ENCODE peak calls at places on chromosomes 6 and 20, in eight cellular contexts. One of them, this sample, is unnamed.

GRCh38 chr6:138204303-138204702 is 14.0 kb downstream of the PBOV1 start:
- DNase-seq in NCI-H1092: no peak
- DNase-seq in NCI-H1105 treated with DMSO at 0.1 percent for 48 hours: no peak
- DNase-seq in ELR: no peak
- DNase-seq in kidney epithelial cell: no peak
- DNase-seq in activated B cell treated with CpG ODN at 0.5 μM for 24 hours: no peak
- DNase-seq in CD8-positive, alpha-beta T cell: no peak
- DNase-seq in effector memory CD8-positive, alpha-beta T cell: no peak
- DNase-seq in this sample: no peak

GRCh38 chr6:1436334-1437306 is 47.2 kb downstream of the FOXF2 start:
- DNase-seq in NCI-H1092: no peak
- DNase-seq in NCI-H1105 treated with DMSO at 0.1 percent for 48 hours: peak
- DNase-seq in ELR: peak
- DNase-seq in kidney epithelial cell: no peak
- DNase-seq in activated B cell treated with CpG ODN at 0.5 μM for 24 hours: no peak
- DNase-seq in CD8-positive, alpha-beta T cell: peak
- DNase-seq in effector memory CD8-positive, alpha-beta T cell: peak
- DNase-seq in this sample: no peak

GRCh38 chr6:113361014-113361645 is 496.0 kb upstream of the MARCKS start:
- DNase-seq in NCI-H1092: no peak
- DNase-seq in NCI-H1105 treated with DMSO at 0.1 percent for 48 hours: no peak
- DNase-seq in ELR: peak
- DNase-seq in kidney epithelial cell: peak
- DNase-seq in activated B cell treated with CpG ODN at 0.5 μM for 24 hours: no peak
- DNase-seq in CD8-positive, alpha-beta T cell: no peak
- DNase-seq in effector memory CD8-positive, alpha-beta T cell: no peak
- DNase-seq in this sample: no peak

GRCh38 chr6:142318714-142319113 is 16.9 kb downstream of the ADGRG6 start:
- DNase-seq in NCI-H1092: no peak
- DNase-seq in NCI-H1105 treated with DMSO at 0.1 percent for 48 hours: no peak
- DNase-seq in ELR: no peak
- DNase-seq in kidney epithelial cell: no peak
- DNase-seq in activated B cell treated with CpG ODN at 0.5 μM for 24 hours: no peak
- DNase-seq in CD8-positive, alpha-beta T cell: no peak
- DNase-seq in effector memory CD8-positive, alpha-beta T cell: no peak
- DNase-seq in this sample: no peak

GRCh38 chr6:163626073-163626867 is 211.8 kb downstream of the QKI start:
- DNase-seq in NCI-H1092: no peak
- DNase-seq in NCI-H1105 treated with DMSO at 0.1 percent for 48 hours: no peak
- DNase-seq in ELR: no peak
- DNase-seq in kidney epithelial cell: no peak
- DNase-seq in activated B cell treated with CpG ODN at 0.5 μM for 24 hours: no peak
- DNase-seq in CD8-positive, alpha-beta T cell: no peak
- DNase-seq in effector memory CD8-positive, alpha-beta T cell: no peak
- DNase-seq in this sample: no peak

GRCh38 chr6:87333591-87334181 is 4.6 kb upstream of the GJB7 start:
- DNase-seq in NCI-H1092: no peak
- DNase-seq in NCI-H1105 treated with DMSO at 0.1 percent for 48 hours: no peak
- DNase-seq in ELR: peak
- DNase-seq in kidney epithelial cell: no peak
- DNase-seq in activated B cell treated with CpG ODN at 0.5 μM for 24 hours: no peak
- DNase-seq in CD8-positive, alpha-beta T cell: no peak
- DNase-seq in effector memory CD8-positive, alpha-beta T cell: no peak
- DNase-seq in this sample: no peak

GRCh38 chr6:125558451-125558850 is 191.0 kb upstream of the HEY2 start:
- DNase-seq in NCI-H1092: no peak
- DNase-seq in NCI-H1105 treated with DMSO at 0.1 percent for 48 hours: no peak
- DNase-seq in ELR: no peak
- DNase-seq in kidney epithelial cell: no peak
- DNase-seq in activated B cell treated with CpG ODN at 0.5 μM for 24 hours: no peak
- DNase-seq in CD8-positive, alpha-beta T cell: no peak
- DNase-seq in effector memory CD8-positive, alpha-beta T cell: no peak
- DNase-seq in this sample: no peak

GRCh38 chr6:81480139-81480538 is 272.3 kb downstream of the TENT5A start:
- DNase-seq in NCI-H1092: no peak
- DNase-seq in NCI-H1105 treated with DMSO at 0.1 percent for 48 hours: no peak
- DNase-seq in ELR: no peak
- DNase-seq in kidney epithelial cell: no peak
- DNase-seq in activated B cell treated with CpG ODN at 0.5 μM for 24 hours: no peak
- DNase-seq in CD8-positive, alpha-beta T cell: no peak
- DNase-seq in effector memory CD8-positive, alpha-beta T cell: no peak
- DNase-seq in this sample: no peak

GRCh38 chr6:136125585-136125984 is 124.5 kb downstream of the MTFR2 start:
- DNase-seq in NCI-H1092: no peak
- DNase-seq in NCI-H1105 treated with DMSO at 0.1 percent for 48 hours: no peak
- DNase-seq in ELR: no peak
- DNase-seq in kidney epithelial cell: no peak
- DNase-seq in activated B cell treated with CpG ODN at 0.5 μM for 24 hours: no peak
- DNase-seq in CD8-positive, alpha-beta T cell: no peak
- DNase-seq in effector memory CD8-positive, alpha-beta T cell: no peak
- DNase-seq in this sample: no peak

GRCh38 chr6:134299236-134299635 is 18.7 kb downstream of the SGK1 start:
- DNase-seq in NCI-H1092: no peak
- DNase-seq in NCI-H1105 treated with DMSO at 0.1 percent for 48 hours: no peak
- DNase-seq in ELR: peak
- DNase-seq in kidney epithelial cell: no peak
- DNase-seq in activated B cell treated with CpG ODN at 0.5 μM for 24 hours: no peak
- DNase-seq in CD8-positive, alpha-beta T cell: no peak
- DNase-seq in effector memory CD8-positive, alpha-beta T cell: no peak
- DNase-seq in this sample: no peak

GRCh38 chr20:57275813-57276212 is 9.4 kb upstream of the BMP7 start:
- DNase-seq in NCI-H1092: no peak
- DNase-seq in NCI-H1105 treated with DMSO at 0.1 percent for 48 hours: no peak
- DNase-seq in ELR: no peak
- DNase-seq in kidney epithelial cell: no peak
- DNase-seq in activated B cell treated with CpG ODN at 0.5 μM for 24 hours: no peak
- DNase-seq in CD8-positive, alpha-beta T cell: no peak
- DNase-seq in effector memory CD8-positive, alpha-beta T cell: no peak
- DNase-seq in this sample: no peak

GRCh38 chr6:31609519-31610406 is 5.3 kb upstream of the AIF1 start:
- DNase-seq in NCI-H1092: no peak
- DNase-seq in NCI-H1105 treated with DMSO at 0.1 percent for 48 hours: peak
- DNase-seq in ELR: no peak
- DNase-seq in kidney epithelial cell: no peak
- DNase-seq in activated B cell treated with CpG ODN at 0.5 μM for 24 hours: no peak
- DNase-seq in CD8-positive, alpha-beta T cell: no peak
- DNase-seq in effector memory CD8-positive, alpha-beta T cell: no peak
- DNase-seq in this sample: no peak

GRCh38 chr6:150686566-150686965 is 86.9 kb downstream of the PLEKHG1 start:
- DNase-seq in NCI-H1092: no peak
- DNase-seq in NCI-H1105 treated with DMSO at 0.1 percent for 48 hours: no peak
- DNase-seq in ELR: no peak
- DNase-seq in kidney epithelial cell: no peak
- DNase-seq in activated B cell treated with CpG ODN at 0.5 μM for 24 hours: no peak
- DNase-seq in CD8-positive, alpha-beta T cell: no peak
- DNase-seq in effector memory CD8-positive, alpha-beta T cell: no peak
- DNase-seq in this sample: no peak

GRCh38 chr20:22861990-22862389 is 173.1 kb upstream of the SSTR4 start:
- DNase-seq in NCI-H1092: no peak
- DNase-seq in NCI-H1105 treated with DMSO at 0.1 percent for 48 hours: no peak
- DNase-seq in ELR: peak
- DNase-seq in kidney epithelial cell: no peak
- DNase-seq in activated B cell treated with CpG ODN at 0.5 μM for 24 hours: no peak
- DNase-seq in CD8-positive, alpha-beta T cell: no peak
- DNase-seq in effector memory CD8-positive, alpha-beta T cell: no peak
- DNase-seq in this sample: no peak

GRCh38 chr20:45827712-45828111 is 600 bp upstream of the TNNC2 start:
- DNase-seq in NCI-H1092: no peak
- DNase-seq in NCI-H1105 treated with DMSO at 0.1 percent for 48 hours: no peak
- DNase-seq in ELR: no peak
- DNase-seq in kidney epithelial cell: no peak
- DNase-seq in activated B cell treated with CpG ODN at 0.5 μM for 24 hours: no peak
- DNase-seq in CD8-positive, alpha-beta T cell: no peak
- DNase-seq in effector memory CD8-positive, alpha-beta T cell: no peak
- DNase-seq in this sample: no peak